ENCODE peak calls at places on chromosomes 13 and 19, in six cellular contexts. A is stimulated activated CD4-positive, alpha-beta T cell treated with anti-CD3 and anti-CD28 coated beads, TNF-alpha, amount 100 ng/mL, for 24 hours; N is effector CD4-positive, alpha-beta T cell; W is esophagus squamous epithelium; V is HTR-8/SVneo; T is A172. Z is an unnamed sample.

GRCh38 chr13:18739310-18739709 is 442.3 kb downstream of the TUBA3C start:
- DNase-seq in A (no peak), N (no peak), W (no peak), V (no peak), T (no peak), Z (no peak)

GRCh38 chr19:23561341-23561740 is 125.7 kb downstream of the ZNF675 start:
- DNase-seq in A (no peak), N (no peak), W (no peak), V (no peak), T (no peak), Z (no peak)

GRCh38 chr13:77009011-77009410 is 17.1 kb downstream of the CLN5 start:
- DNase-seq in A (no peak), N (no peak), W (no peak), V (no peak), T (no peak), Z (no peak)

GRCh38 chr19:54218259-54218658 is 4.5 kb downstream of the LILRB3 start:
- DNase-seq in A (no peak), N (no peak), W (no peak), V (no peak), T (no peak), Z (no peak)

GRCh38 chr13:100300708-100301107 is 211.8 kb downstream of the PCCA start:
- DNase-seq in A (no peak), N (no peak), W (no peak), V (no peak), T (no peak), Z (no peak)

GRCh38 chr13:51015973-51016372 is 95.1 kb downstream of the C13orf42 start:
- DNase-seq in A (no peak), N (no peak), W (no peak), V (no peak), T (no peak), Z (no peak)

GRCh38 chr19:6222884-6223283 is 56.9 kb downstream of the MLLT1 start:
- DNase-seq in A (no peak), N (no peak), W (no peak), V (no peak), T (peak; percentile 84), Z (no peak)

GRCh38 chr13:112983428-112984196 is 14.6 kb downstream of the MCF2L start:
- DNase-seq in A (no peak), N (no peak), W (no peak), V (no peak), T (no peak), Z (no peak)

GRCh38 chr13:89930861-89931260 is 1416.6 kb upstream of the MIR17HG start:
- DNase-seq in A (no peak), N (no peak), W (no peak), V (no peak), T (no peak), Z (no peak)

GRCh38 chr13:102974574-102975195 is 91.5 kb downstream of the SLC10A2 start:
- DNase-seq in A (no peak), N (no peak), W (no peak), V (no peak), T (no peak), Z (no peak)

GRCh38 chr19:46970815-46971214 is 48.8 kb upstream of the NPAS1 start:
- DNase-seq in A (no peak), N (no peak), W (no peak), V (peak; percentile 75), T (peak; percentile 38), Z (peak; percentile 82)

GRCh38 chr19:20969498-20969897 is 46.4 kb downstream of the ZNF85 start:
- DNase-seq in A (no peak), N (no peak), W (no peak), V (no peak), T (no peak), Z (no peak)

GRCh38 chr19:52297601-52298358 is 811 bp downstream of the ZNF480 start:
- DNase-seq in A (no peak), N (no peak), W (no peak), V (no peak), T (no peak), Z (no peak)

GRCh38 chr19:50794778-50795664 is 4.8 kb downstream of the ACP4 start:
- DNase-seq in A (peak; percentile 57), N (no peak), W (no peak), V (no peak), T (no peak), Z (no peak)

GRCh38 chr13:101139076-101139475 is 277.2 kb downstream of the NALCN start:
- DNase-seq in A (no peak), N (no peak), W (no peak), V (no peak), T (no peak), Z (no peak)

GRCh38 chr19:39941151-39941550 is 6.7 kb upstream of the FCGBP start:
- DNase-seq in A (no peak), N (no peak), W (no peak), V (no peak), T (no peak), Z (no peak)

GRCh38 chr19:29623726-29624488 is 17.8 kb downstream of the POP4 start:
- DNase-seq in A (peak; percentile 63), N (no peak), W (no peak), V (no peak), T (no peak), Z (no peak)

GRCh38 chr19:16293133-16294085 is 31.2 kb upstream of the KLF2 start:
- DNase-seq in A (no peak), N (no peak), W (no peak), V (peak; percentile 79), T (peak; percentile 92), Z (peak; percentile 69)

GRCh38 chr19:8324186-8325050 is 3.1 kb downstream of the RPS28 start:
- DNase-seq in A (peak; percentile 29), N (no peak), W (no peak), V (no peak), T (no peak), Z (no peak)

GRCh38 chr13:77349365-77349764 is 22.5 kb upstream of the MYCBP2 start:
- DNase-seq in A (no peak), N (no peak), W (no peak), V (no peak), T (no peak), Z (no peak)

GRCh38 chr13:30844548-30845296 is 61.3 kb upstream of the MEDAG start:
- DNase-seq in A (no peak), N (no peak), W (no peak), V (no peak), T (no peak), Z (no peak)

Z was measured in T1000.